ENCODE peak calls at places on chromosomes 6 and 20, in five cellular contexts. T is activated naive CD4-positive, alpha-beta T cell treated with anti-CD3 and anti-CD28 coated beads for 36 hours; K is EH; Y is naive thymus-derived CD8-positive, alpha-beta T cell; O is stimulated activated CD4-positive, alpha-beta T cell treated with anti-CD3 and anti-CD28 coated beads, Interleukin-4, amount 100 ng/mL, for 48 hours. W is an unnamed sample.

GRCh38 chr6:157615411-157615763 is 207.7 kb upstream of the SNX9 start:
- DNase-seq in K (peak), T (peak), O (no peak), Y (peak), W (no peak)

GRCh38 chr20:50456452-50457324 is 53.5 kb upstream of the PTPN1 start:
- DNase-seq in K (no peak), Y (no peak), O (no peak), T (peak), W (no peak)

GRCh38 chr20:1287787-1288569 is 21.9 kb downstream of the SNPH start:
- DNase-seq in Y (no peak), O (no peak), T (no peak), K (no peak), W (no peak)

GRCh38 chr20:52201395-52201794 is 9.8 kb upstream of the ZFP64 start:
- DNase-seq in T (no peak), K (no peak), Y (no peak), O (no peak), W (peak)

GRCh38 chr6:15089569-15090144 is 156.2 kb upstream of the JARID2 start:
- DNase-seq in T (no peak), Y (no peak), K (no peak), O (no peak), W (no peak)

GRCh38 chr6:22149501-22150490 is 147.0 kb downstream of the PRL start:
- DNase-seq in T (no peak), Y (no peak), K (no peak), O (no peak), W (peak)

GRCh38 chr6:142296975-142297604 is 4.7 kb upstream of the ADGRG6 start:
- DNase-seq in Y (no peak), T (no peak), O (no peak), K (no peak), W (no peak)

GRCh38 chr6:44332585-44332984 is 9.9 kb upstream of the SPATS1 start:
- DNase-seq in O (no peak), K (peak), T (no peak), Y (no peak), W (no peak)

GRCh38 chr6:121647905-121648304 is 212.5 kb downstream of the GJA1 start:
- DNase-seq in K (peak), O (no peak), T (no peak), Y (no peak), W (no peak)

W was measured in NCI-H1930.